ENCODE peak calls at places on chromosomes 5 and 9, in five cellular contexts. One of them, this sample, is unnamed.

GRCh38 chr9:121192959-121193645 is 8.6 kb downstream of the RAB14 start:
- DNase-seq in choroid plexus epithelial cell: peak
- DNase-seq in AG10803: no peak
- DNase-seq in HCT116: no peak
- DNase-seq in CD4-positive, alpha-beta T cell: no peak
- DNase-seq in this sample: no peak

GRCh38 chr9:113787871-113788270 is 88.2 kb upstream of the ZNF618 start:
- DNase-seq in CD4-positive, alpha-beta T cell: no peak
- DNase-seq in AG10803: no peak
- DNase-seq in choroid plexus epithelial cell: no peak
- DNase-seq in HCT116: no peak
- DNase-seq in this sample: no peak

GRCh38 chr9:33044677-33045282 is 19.7 kb downstream of the DNAJA1 start:
- DNase-seq in CD4-positive, alpha-beta T cell: no peak
- DNase-seq in choroid plexus epithelial cell: peak
- DNase-seq in AG10803: peak
- DNase-seq in HCT116: no peak
- DNase-seq in this sample: no peak

GRCh38 chr9:35814106-35814840 is 569 bp downstream of the HINT2 start:
- DNase-seq in CD4-positive, alpha-beta T cell: no peak
- DNase-seq in AG10803: peak
- DNase-seq in choroid plexus epithelial cell: peak
- DNase-seq in HCT116: no peak
- DNase-seq in this sample: peak

GRCh38 chr9:5563886-5564285 is 53.6 kb downstream of the PDCD1LG2 start:
- DNase-seq in choroid plexus epithelial cell: no peak
- DNase-seq in HCT116: no peak
- DNase-seq in AG10803: no peak
- DNase-seq in CD4-positive, alpha-beta T cell: no peak
- DNase-seq in this sample: no peak

GRCh38 chr9:125021069-125021468 is 80.2 kb upstream of the GOLGA1 start:
- DNase-seq in choroid plexus epithelial cell: no peak
- DNase-seq in AG10803: no peak
- DNase-seq in CD4-positive, alpha-beta T cell: no peak
- DNase-seq in HCT116: no peak
- DNase-seq in this sample: no peak

GRCh38 chr9:87880116-87880515 is 2.6 kb upstream of the SPATA31E1 start:
- DNase-seq in HCT116: no peak
- DNase-seq in choroid plexus epithelial cell: peak
- DNase-seq in AG10803: no peak
- DNase-seq in CD4-positive, alpha-beta T cell: no peak
- DNase-seq in this sample: no peak

GRCh38 chr5:149358294-149358651 is 427 bp downstream of the PCYOX1L start:
- DNase-seq in AG10803: no peak
- DNase-seq in HCT116: no peak
- DNase-seq in CD4-positive, alpha-beta T cell: peak
- DNase-seq in choroid plexus epithelial cell: peak
- DNase-seq in this sample: no peak

GRCh38 chr9:104868303-104868686 is 59.7 kb downstream of the ABCA1 start:
- DNase-seq in CD4-positive, alpha-beta T cell: no peak
- DNase-seq in HCT116: no peak
- DNase-seq in choroid plexus epithelial cell: no peak
- DNase-seq in AG10803: no peak
- DNase-seq in this sample: no peak

GRCh38 chr5:125485003-125485641 is 738.7 kb upstream of the ZNF608 start:
- DNase-seq in CD4-positive, alpha-beta T cell: no peak
- DNase-seq in choroid plexus epithelial cell: peak
- DNase-seq in HCT116: peak
- DNase-seq in AG10803: peak
- DNase-seq in this sample: peak

GRCh38 chr5:1772634-1773033 is 27.0 kb downstream of the MRPL36 start:
- DNase-seq in CD4-positive, alpha-beta T cell: no peak
- DNase-seq in AG10803: peak
- DNase-seq in choroid plexus epithelial cell: peak
- DNase-seq in HCT116: peak
- DNase-seq in this sample: no peak

GRCh38 chr9:96061293-96061987 is 185.9 kb downstream of the ERCC6L2 start:
- DNase-seq in HCT116: peak
- DNase-seq in CD4-positive, alpha-beta T cell: peak
- DNase-seq in choroid plexus epithelial cell: peak
- DNase-seq in AG10803: peak
- DNase-seq in this sample: no peak

GRCh38 chr5:133489632-133490031 is 122.7 kb downstream of the FSTL4 start:
- DNase-seq in AG10803: no peak
- DNase-seq in choroid plexus epithelial cell: no peak
- DNase-seq in CD4-positive, alpha-beta T cell: no peak
- DNase-seq in HCT116: peak
- DNase-seq in this sample: no peak

GRCh38 chr5:170111088-170111796 is 5.5 kb downstream of the FOXI1 start:
- DNase-seq in AG10803: no peak
- DNase-seq in choroid plexus epithelial cell: no peak
- DNase-seq in CD4-positive, alpha-beta T cell: no peak
- DNase-seq in HCT116: no peak
- DNase-seq in this sample: no peak

GRCh38 chr5:79020861-79021561 is 35.9 kb upstream of the ARSB start:
- DNase-seq in AG10803: peak
- DNase-seq in choroid plexus epithelial cell: peak
- DNase-seq in CD4-positive, alpha-beta T cell: peak
- DNase-seq in HCT116: peak
- DNase-seq in this sample: peak

GRCh38 chr9:22211588-22212360 is 202.7 kb upstream of the CDKN2B start:
- DNase-seq in AG10803: peak
- DNase-seq in choroid plexus epithelial cell: peak
- DNase-seq in HCT116: peak
- DNase-seq in CD4-positive, alpha-beta T cell: no peak
- DNase-seq in this sample: no peak

GRCh38 chr5:1099931-1100651 is 11.8 kb downstream of the SLC12A7 start:
- DNase-seq in HCT116: no peak
- DNase-seq in choroid plexus epithelial cell: no peak
- DNase-seq in CD4-positive, alpha-beta T cell: no peak
- DNase-seq in AG10803: no peak
- DNase-seq in this sample: no peak

GRCh38 chr9:8366161-8366926 is 566.8 kb upstream of the DMAC1 start:
- DNase-seq in CD4-positive, alpha-beta T cell: no peak
- DNase-seq in choroid plexus epithelial cell: peak
- DNase-seq in AG10803: no peak
- DNase-seq in HCT116: no peak
- DNase-seq in this sample: no peak

GRCh38 chr5:10133830-10134229 is 115.9 kb downstream of the ATPSCKMT start:
- DNase-seq in choroid plexus epithelial cell: peak
- DNase-seq in HCT116: no peak
- DNase-seq in CD4-positive, alpha-beta T cell: no peak
- DNase-seq in AG10803: peak
- DNase-seq in this sample: no peak

GRCh38 chr5:134547579-134547978 is 22.1 kb downstream of the JADE2 start:
- DNase-seq in HCT116: no peak
- DNase-seq in CD4-positive, alpha-beta T cell: no peak
- DNase-seq in AG10803: peak
- DNase-seq in choroid plexus epithelial cell: peak
- DNase-seq in this sample: peak

GRCh38 chr9:135138078-135138855 is 50.8 kb downstream of the OLFM1 start:
- DNase-seq in CD4-positive, alpha-beta T cell: no peak
- DNase-seq in AG10803: no peak
- DNase-seq in choroid plexus epithelial cell: no peak
- DNase-seq in HCT116: no peak
- DNase-seq in this sample: no peak

GRCh38 chr9:123983047-123983446 is 28.5 kb upstream of the LHX2 start:
- DNase-seq in HCT116: no peak
- DNase-seq in choroid plexus epithelial cell: no peak
- DNase-seq in AG10803: no peak
- DNase-seq in CD4-positive, alpha-beta T cell: no peak
- DNase-seq in this sample: no peak

GRCh38 chr5:13945271-13945670 is 783 bp upstream of the DNAH5 start:
- DNase-seq in CD4-positive, alpha-beta T cell: no peak
- DNase-seq in AG10803: no peak
- DNase-seq in choroid plexus epithelial cell: no peak
- DNase-seq in HCT116: no peak
- DNase-seq in this sample: no peak

GRCh38 chr5:4101189-4101588 is 505.6 kb downstream of the IRX1 start:
- DNase-seq in choroid plexus epithelial cell: no peak
- DNase-seq in CD4-positive, alpha-beta T cell: no peak
- DNase-seq in AG10803: no peak
- DNase-seq in HCT116: no peak
- DNase-seq in this sample: no peak

GRCh38 chr9:4796988-4797956 is 4.5 kb downstream of the RCL1 start:
- DNase-seq in CD4-positive, alpha-beta T cell: no peak
- DNase-seq in AG10803: peak
- DNase-seq in HCT116: peak
- DNase-seq in choroid plexus epithelial cell: peak
- DNase-seq in this sample: no peak

GRCh38 chr9:105457560-105458294 is 9.9 kb downstream of the FSD1L start:
- DNase-seq in AG10803: no peak
- DNase-seq in choroid plexus epithelial cell: no peak
- DNase-seq in HCT116: no peak
- DNase-seq in CD4-positive, alpha-beta T cell: no peak
- DNase-seq in this sample: no peak

GRCh38 chr9:27086818-27087680 is 22.0 kb upstream of the TEK start:
- DNase-seq in HCT116: no peak
- DNase-seq in AG10803: peak
- DNase-seq in CD4-positive, alpha-beta T cell: no peak
- DNase-seq in choroid plexus epithelial cell: peak
- DNase-seq in this sample: no peak

GRCh38 chr5:154642499-154643245 is 112.5 kb upstream of the LARP1 start:
- DNase-seq in AG10803: no peak
- DNase-seq in choroid plexus epithelial cell: peak
- DNase-seq in HCT116: peak
- DNase-seq in CD4-positive, alpha-beta T cell: no peak
- DNase-seq in this sample: no peak
- TF ChIP-seq CTCF in AG10803: peak
- TF ChIP-seq CTCF in choroid plexus epithelial cell: peak
- TF ChIP-seq CTCF in HCT116: peak
- TF ChIP-seq CTCF in CD4-positive, alpha-beta T cell: no peak
- TF ChIP-seq CTCF in this sample: no peak

GRCh38 chr9:99300603-99301002 is 78.5 kb downstream of the SEC61B start:
- DNase-seq in CD4-positive, alpha-beta T cell: no peak
- DNase-seq in AG10803: no peak
- DNase-seq in HCT116: no peak
- DNase-seq in choroid plexus epithelial cell: no peak
- DNase-seq in this sample: no peak

GRCh38 chr9:99300103-99300439 is 78.0 kb downstream of the SEC61B start:
- DNase-seq in choroid plexus epithelial cell: no peak
- DNase-seq in AG10803: no peak
- DNase-seq in HCT116: no peak
- DNase-seq in CD4-positive, alpha-beta T cell: no peak
- DNase-seq in this sample: no peak

GRCh38 chr9:99296375-99296951 is 74.4 kb downstream of the SEC61B start:
- DNase-seq in HCT116: no peak
- DNase-seq in choroid plexus epithelial cell: peak
- DNase-seq in CD4-positive, alpha-beta T cell: no peak
- DNase-seq in AG10803: no peak
- DNase-seq in this sample: no peak

GRCh38 chr9:99298660-99299059 is 76.6 kb downstream of the SEC61B start:
- DNase-seq in choroid plexus epithelial cell: no peak
- DNase-seq in HCT116: no peak
- DNase-seq in AG10803: no peak
- DNase-seq in CD4-positive, alpha-beta T cell: no peak
- DNase-seq in this sample: no peak

DNA sequence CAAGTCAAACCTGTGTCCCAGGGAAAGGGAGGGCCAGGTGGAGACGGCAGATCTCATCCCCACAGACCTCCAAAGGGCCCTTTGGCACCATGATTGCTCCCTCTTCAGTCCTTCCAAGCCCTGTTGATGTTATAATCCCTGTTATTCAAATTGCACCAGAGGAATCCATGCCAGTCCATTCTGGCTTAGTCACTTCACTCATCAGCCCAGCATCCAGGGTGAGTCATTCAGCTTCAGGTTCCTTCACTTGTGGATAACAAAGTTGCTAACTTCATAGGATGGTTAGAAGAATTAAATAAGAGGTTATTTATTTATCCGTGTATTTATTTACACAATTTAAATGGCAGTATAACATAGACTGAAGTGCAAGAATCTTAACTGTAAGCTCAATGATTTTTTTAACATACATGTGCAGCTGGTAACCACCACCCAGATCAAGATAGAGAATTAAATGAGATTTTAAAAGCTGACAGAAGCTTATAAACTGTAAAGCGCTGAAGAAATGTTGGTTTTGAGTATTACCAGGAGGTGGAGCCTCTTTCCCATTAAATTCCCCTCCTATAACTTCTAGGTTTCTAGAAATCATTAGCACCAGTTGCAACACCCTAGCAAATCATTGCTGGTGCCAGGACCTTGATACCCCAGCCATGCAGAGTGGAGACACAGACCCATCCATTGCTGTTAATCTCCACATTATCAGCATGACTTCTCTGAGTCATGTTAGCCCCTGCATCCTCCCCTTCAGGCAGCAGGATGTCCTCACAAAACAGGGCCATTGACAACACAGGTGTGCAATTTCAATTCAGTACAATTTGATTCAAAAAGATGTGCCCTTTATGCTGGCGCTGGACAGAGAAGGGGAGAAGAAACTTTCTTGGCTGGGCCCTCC is 77.4 kb downstream of the SEC61B start:
- DNase-seq in AG10803: peak
- DNase-seq in CD4-positive, alpha-beta T cell: no peak
- DNase-seq in HCT116: no peak
- DNase-seq in choroid plexus epithelial cell: peak
- DNase-seq in this sample: no peak
- TF ChIP-seq CTCF in AG10803: peak
- TF ChIP-seq CTCF in CD4-positive, alpha-beta T cell: no peak
- TF ChIP-seq CTCF in HCT116: peak
- TF ChIP-seq CTCF in choroid plexus epithelial cell: peak
- TF ChIP-seq CTCF in this sample: no peak

DNA sequence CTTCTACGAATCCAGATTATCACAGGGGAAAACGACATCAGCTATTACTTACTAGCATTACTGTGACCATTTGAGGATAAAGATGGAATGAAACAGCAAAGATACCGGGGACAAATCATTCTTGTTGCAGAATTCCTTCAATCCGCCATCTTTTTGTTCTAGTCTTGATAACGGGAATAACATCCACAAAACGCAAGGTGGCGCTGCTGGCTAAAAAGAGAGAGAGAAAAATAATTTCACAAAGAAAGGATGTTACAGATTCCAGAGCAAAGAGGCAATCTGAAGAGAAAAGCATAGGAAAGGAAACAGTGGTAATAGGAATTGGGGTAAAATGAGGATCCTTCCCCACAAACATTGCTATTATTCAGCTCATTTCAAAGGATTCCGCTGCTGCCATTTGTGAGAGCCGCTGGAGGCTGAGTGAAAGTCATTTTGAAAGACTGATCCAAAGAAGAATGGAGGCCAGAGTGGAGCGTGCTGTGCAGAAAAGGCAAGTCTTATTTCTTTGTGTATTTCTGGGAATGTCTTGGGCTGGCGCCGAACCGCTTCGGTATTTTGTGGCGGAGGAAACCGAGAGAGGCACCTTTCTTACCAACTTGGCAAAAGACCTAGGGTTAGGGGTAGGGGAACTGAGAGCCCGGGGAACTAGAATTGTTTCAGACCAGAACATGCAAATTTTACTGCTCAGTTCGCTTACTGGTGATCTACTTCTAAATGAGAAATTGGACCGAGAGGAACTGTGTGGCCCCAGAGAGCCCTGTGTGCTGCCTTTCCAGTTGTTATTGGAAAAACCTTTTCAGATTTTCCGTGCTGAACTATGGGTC is at the start of gene PCDHB7:
- DNase-seq in CD4-positive, alpha-beta T cell: no peak
- DNase-seq in AG10803: peak
- DNase-seq in choroid plexus epithelial cell: peak
- DNase-seq in HCT116: peak
- DNase-seq in this sample: no peak
- TF ChIP-seq CTCF in CD4-positive, alpha-beta T cell: peak
- TF ChIP-seq CTCF in AG10803: peak
- TF ChIP-seq CTCF in choroid plexus epithelial cell: peak
- TF ChIP-seq CTCF in HCT116: peak
- TF ChIP-seq CTCF in this sample: peak

GRCh38 chr5:180352116-180352975 is 790 bp downstream of the GFPT2 start:
- DNase-seq in CD4-positive, alpha-beta T cell: no peak
- DNase-seq in choroid plexus epithelial cell: peak
- DNase-seq in AG10803: peak
- DNase-seq in HCT116: no peak
- DNase-seq in this sample: peak
- TF ChIP-seq CTCF in CD4-positive, alpha-beta T cell: no peak
- TF ChIP-seq CTCF in choroid plexus epithelial cell: peak
- TF ChIP-seq CTCF in AG10803: peak
- TF ChIP-seq CTCF in HCT116: no peak
- TF ChIP-seq CTCF in this sample: no peak

This sample was measured in tibial artery.